ENCODE peak calls at places on chromosomes 5 and 9, in ten cellular contexts. L, Q, J, H, S, P, B, O, K and D are unnamed samples.

GRCh38 chr5:67528953-67529352 is 332.4 kb upstream of the CD180 start:
- DNase-seq in L (no peak), Q (no peak), J (no peak), H (no peak), S (no peak), P (no peak), B (no peak), O (no peak), K (no peak), D (peak; percentile 14)

GRCh38 chr9:106737516-106737915 is 125.5 kb upstream of the ZNF462 start:
- DNase-seq in L (no peak), Q (no peak), J (no peak), H (no peak), S (no peak), P (no peak), B (no peak), O (no peak), K (no peak), D (no peak)

GRCh38 chr5:169758886-169759285 is 121.8 kb downstream of the DOCK2 start:
- DNase-seq in L (no peak), Q (no peak), J (no peak), H (no peak), S (no peak), P (no peak), B (no peak), O (no peak), K (no peak), D (peak; percentile 59)

GRCh38 chr9:10793306-10793705 is 180.5 kb upstream of the PTPRD start:
- DNase-seq in L (no peak), Q (no peak), J (no peak), H (no peak), S (no peak), P (no peak), B (no peak), O (no peak), K (no peak), D (no peak)

GRCh38 chr5:141807732-141808131 is 70.5 kb downstream of the PCDH1 start:
- DNase-seq in L (no peak), Q (no peak), J (no peak), H (no peak), S (no peak), P (no peak), B (no peak), O (no peak), K (no peak), D (no peak)

GRCh38 chr5:135596788-135597187 is 18.0 kb upstream of the CXCL14 start:
- DNase-seq in L (no peak), Q (no peak), J (no peak), H (no peak), S (no peak), P (no peak), B (no peak), O (no peak), K (no peak), D (no peak)

GRCh38 chr5:124949862-124950261 is 203.4 kb upstream of the ZNF608 start:
- DNase-seq in L (no peak), Q (peak; percentile 79), J (no peak), H (no peak), S (no peak), P (peak; percentile 19), B (no peak), O (no peak), K (no peak), D (no peak)

GRCh38 chr5:161630948-161631347 is 54.6 kb upstream of the GABRA6 start:
- DNase-seq in L (no peak), Q (no peak), J (no peak), H (no peak), S (peak; percentile 36), P (no peak), B (no peak), O (no peak), K (no peak), D (no peak)

GRCh38 chr9:133477992-133478850 is 678 bp downstream of the SLC2A6 start:
- DNase-seq in L (peak; percentile 31), Q (no peak), J (no peak), H (no peak), S (no peak), P (no peak), B (peak; percentile 65), O (no peak), K (no peak), D (no peak)

DNA sequence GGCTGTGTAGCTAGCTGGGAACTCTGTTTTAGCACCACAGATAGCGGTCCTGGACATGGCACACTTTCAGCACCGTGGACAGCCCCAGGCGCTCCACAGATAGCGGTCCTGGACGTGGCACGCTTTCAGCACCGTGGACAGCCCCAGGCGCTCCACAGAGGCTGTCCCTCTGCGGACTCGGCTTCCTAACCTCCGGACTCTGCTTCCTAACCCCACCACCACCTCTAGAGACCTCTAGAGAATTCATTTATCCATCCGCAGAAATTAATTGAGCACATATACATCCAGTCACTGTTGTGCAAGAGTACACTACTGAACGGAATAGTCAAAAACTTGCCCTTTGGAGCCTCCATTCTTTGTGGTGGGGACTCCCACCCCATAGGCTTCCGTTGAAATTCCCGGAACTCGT is 27.4 kb downstream of the UNC5A start:
- DNase-seq in L (peak; percentile 93), Q (peak; percentile 59), J (peak; percentile 78), H (no peak), S (peak; percentile 96), P (peak; percentile 78), B (peak; percentile 91), O (peak; percentile 83), K (peak; percentile 78), D (peak; percentile 86)
- H3K4me1 ChIP-seq in L (no peaks in the 10 kb centered on the region), Q (no peaks in the 10 kb centered on the region), J (no peaks in the 10 kb centered on the region), H (no peaks in the 10 kb centered on the region), S (no peaks in the 10 kb centered on the region), P (no peaks in the 10 kb centered on the region), B (no peaks in the 10 kb centered on the region), O (no peaks in the 10 kb centered on the region), K (no peaks in the 10 kb centered on the region), D (no peaks in the 10 kb centered on the region)

DNA sequence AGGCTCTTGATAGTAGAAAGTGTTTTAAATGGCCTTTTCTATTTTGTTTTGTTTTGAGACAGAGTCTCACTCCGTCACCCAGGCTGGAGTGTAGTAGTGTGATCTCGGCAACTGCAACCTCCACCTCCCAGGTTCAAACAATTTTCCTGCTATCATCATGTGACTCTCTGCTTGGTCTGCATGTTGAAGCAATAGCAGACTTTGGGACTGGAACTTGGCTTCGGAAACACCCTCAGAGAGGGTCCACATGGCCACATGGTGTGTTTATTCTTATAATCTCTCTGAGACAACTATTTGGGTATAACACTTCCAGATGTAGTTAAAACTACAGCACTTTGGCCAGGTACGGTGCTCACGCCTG is 10.9 kb downstream of the SLC1A1 start:
- DNase-seq in L (no peak), Q (no peak), J (no peak), H (no peak), S (no peak), P (no peak), B (no peak), O (no peak), K (no peak), D (no peak)
- TF ChIP-seq POLR2A in L (no peak), Q (no peak), J (no peak), H (no peak), S (no peak), P (no peak), B (no peak), O (no peak), K (no peak), D (no peak)

GRCh38 chr9:2600307-2600706 is 21.3 kb upstream of the VLDLR start:
- DNase-seq in L (no peak), Q (no peak), J (no peak), H (no peak), S (no peak), P (no peak), B (no peak), O (no peak), K (no peak), D (no peak)
- TF ChIP-seq CTCF in L (no peak), Q (no peak), J (peak; percentile 22), H (no peak), S (no peak), P (no peak), B (no peak), O (peak; percentile 25), K (no peak), D (no peak)

GRCh38 chr9:38018230-38018963 is 50.6 kb downstream of the SHB start:
- DNase-seq in L (no peak), Q (no peak), J (no peak), H (no peak), S (no peak), P (no peak), B (no peak), O (no peak), K (no peak), D (peak; percentile 66)

GRCh38 chr9:38018964-38019602 is 49.9 kb downstream of the SHB start:
- DNase-seq in L (no peak), Q (no peak), J (no peak), H (no peak), S (no peak), P (peak; percentile 63), B (no peak), O (peak; percentile 73), K (no peak), D (peak; percentile 48)

GRCh38 chr9:38019731-38020130 is 49.3 kb downstream of the SHB start:
- DNase-seq in L (no peak), Q (no peak), J (no peak), H (no peak), S (no peak), P (no peak), B (no peak), O (no peak), K (no peak), D (no peak)

GRCh38 chr9:38022203-38022602 is 46.8 kb downstream of the SHB start:
- DNase-seq in L (no peak), Q (no peak), J (no peak), H (no peak), S (no peak), P (no peak), B (no peak), O (no peak), K (no peak), D (no peak)

DNA sequence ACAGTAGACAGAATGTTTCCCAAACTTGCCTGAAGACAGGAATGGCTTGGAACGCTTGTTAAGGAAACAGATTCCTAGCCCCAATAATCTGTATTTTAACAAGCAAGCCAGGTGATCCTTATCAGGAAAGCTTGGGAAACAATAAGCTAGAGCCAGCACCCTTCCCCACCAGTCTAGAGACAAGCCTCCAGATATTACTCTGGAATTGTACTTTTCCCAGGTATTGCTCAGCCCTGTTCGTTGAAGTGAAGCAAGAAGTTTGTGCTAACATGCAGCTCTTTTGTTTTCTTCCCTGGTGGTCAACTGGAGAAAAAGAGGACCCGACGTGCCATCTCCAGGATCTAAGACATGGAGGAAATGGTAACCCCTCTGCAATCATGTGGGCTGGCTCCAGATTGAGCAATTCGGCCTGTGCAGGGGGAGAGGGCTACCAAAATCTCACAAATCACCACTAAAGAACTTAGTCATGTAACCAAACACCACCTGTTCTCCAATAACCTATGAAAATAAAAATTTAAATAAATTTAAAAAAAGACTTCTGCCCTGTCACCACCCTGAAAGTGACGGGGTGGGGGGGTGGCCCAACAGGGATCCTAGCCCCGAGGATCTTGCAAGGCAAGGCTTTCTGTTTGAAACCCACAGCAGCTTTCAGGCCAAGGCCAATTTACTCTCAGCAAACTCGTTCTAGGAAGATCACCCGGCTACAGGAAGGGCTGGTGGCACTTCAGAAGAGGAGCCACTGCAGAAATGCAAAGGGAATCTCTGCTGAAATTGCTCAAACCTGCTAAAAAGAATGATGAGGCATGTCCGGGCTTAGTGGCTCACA is 48.6 kb downstream of the SHB start:
- DNase-seq in L (no peak), Q (no peak), J (no peak), H (no peak), S (no peak), P (no peak), B (no peak), O (no peak), K (no peak), D (no peak)
- H3K4me1 ChIP-seq in L (peaks cover 10% of the 10 kb centered on the region), Q (peaks cover 47% of the 10 kb centered on the region), J (peaks cover 45% of the 10 kb centered on the region), H (no peaks in the 10 kb centered on the region), S (no peaks in the 10 kb centered on the region), P (peaks cover 63% of the 10 kb centered on the region), B (peaks cover 71% of the 10 kb centered on the region), O (peaks cover 99% of the 10 kb centered on the region), K (peaks cover 30% of the 10 kb centered on the region), D (peaks cover 69% of the 10 kb centered on the region)